ENCODE peak calls at places on chromosomes 7 and 10, in seven cellular contexts. J, M, U, P, H, G and F are unnamed samples. For H3K4me1, the result is how much of the 10 kb centered on the place peaks cover.

GRCh38 chr10:6580279-6581029 is 378 bp upstream of the PRKCQ start:
- DNase-seq in G (no peak), U (peak), P (peak), H (no peak), M (peak), J (peak), F (peak)

GRCh38 chr7:85186521-85187241 is at the start of gene SEMA3D:
- DNase-seq in H (peak), M (peak), P (peak), G (peak), U (no peak), J (no peak), F (no peak)

GRCh38 chr7:121480566-121481335 is 84.6 kb upstream of the FAM3C start:
- DNase-seq in U (no peak), M (no peak), P (no peak), J (no peak), G (no peak), H (no peak), F (no peak)

GRCh38 chr10:69362471-69362954 is 54.2 kb downstream of the TACR2 start:
- DNase-seq in G (peak), M (no peak), U (no peak), J (no peak), H (peak), P (no peak), F (peak)

GRCh38 chr7:25843467-25843866 is 308.5 kb upstream of the NFE2L3 start:
- DNase-seq in G (no peak), M (no peak), H (no peak), U (no peak), J (no peak), P (no peak), F (no peak)

GRCh38 chr7:20786779-20787651 is at the start of gene SP8:
- DNase-seq in P (peak), U (no peak), M (no peak), J (no peak), G (no peak), H (no peak), F (no peak)

GRCh38 chr7:37673523-37673922 is 10.0 kb upstream of the GPR141 start:
- DNase-seq in G (no peak), M (no peak), H (no peak), J (no peak), P (no peak), U (no peak), F (no peak)

GRCh38 chr10:95331596-95332130 is 40.9 kb upstream of the PDLIM1 start:
- DNase-seq in J (no peak), G (no peak), M (no peak), P (no peak), U (no peak), H (no peak), F (no peak)

GRCh38 chr10:48739141-48739540 is 54.5 kb downstream of the WDFY4 start:
- DNase-seq in J (no peak), M (no peak), H (no peak), U (no peak), P (no peak), G (no peak), F (no peak)

GRCh38 chr10:114482480-114482879 is 78.2 kb upstream of the AFAP1L2 start:
- DNase-seq in H (no peak), J (no peak), M (no peak), P (no peak), U (no peak), G (no peak), F (no peak)

GRCh38 chr7:2019693-2020511 is 212.8 kb downstream of the MAD1L1 start:
- DNase-seq in G (no peak), H (peak), M (peak), P (peak), J (peak), U (peak), F (no peak)

GRCh38 chr10:121813211-121813812 is 114.5 kb downstream of the ATE1 start:
- DNase-seq in H (no peak), G (no peak), P (peak), M (no peak), J (no peak), U (no peak), F (no peak)

GRCh38 chr10:2979267-2979660 is 88.1 kb upstream of the PFKP start:
- DNase-seq in G (no peak), M (no peak), J (no peak), U (no peak), H (no peak), P (no peak), F (no peak)

GRCh38 chr7:24573554-24574338 is 494 bp downstream of the PALS2 start:
- DNase-seq in G (peak), U (peak), M (peak), J (peak), P (peak), H (peak), F (peak)

GRCh38 chr7:129531721-129532120 is 29.4 kb downstream of the SMKR1 start:
- DNase-seq in J (no peak), G (no peak), U (no peak), P (no peak), M (peak), H (no peak), F (no peak)

GRCh38 chr7:50771120-50772002 is 11.3 kb downstream of the GRB10 start:
- DNase-seq in H (no peak), J (no peak), U (no peak), M (no peak), G (no peak), P (no peak), F (no peak)

GRCh38 chr10:6542999-6543430 is 37.1 kb downstream of the PRKCQ start:
- DNase-seq in M (no peak), J (no peak), H (no peak), P (no peak), U (peak), G (no peak), F (peak)

GRCh38 chr7:137754076-137754851 is 92.5 kb downstream of the DGKI start:
- DNase-seq in J (no peak), G (no peak), P (no peak), U (no peak), M (no peak), H (no peak), F (no peak)

GRCh38 chr10:130558778-130559177 is 422.6 kb downstream of the GLRX3 start:
- DNase-seq in J (no peak), H (peak), M (no peak), G (no peak), U (no peak), P (no peak), F (no peak)

GRCh38 chr10:21959998-21960397 is 43.5 kb downstream of the DNAJC1 start:
- DNase-seq in M (no peak), G (no peak), J (no peak), P (no peak), H (no peak), U (no peak), F (no peak)

GRCh38 chr7:2433713-2434550 is 30.5 kb downstream of the CHST12 start:
- DNase-seq in H (no peak), P (no peak), U (no peak), G (no peak), M (no peak), J (no peak), F (no peak)

GRCh38 chr10:7417103-7417623 is 6.3 kb upstream of the SFMBT2 start:
- DNase-seq in M (no peak), H (no peak), G (peak), J (no peak), P (peak), U (no peak), F (no peak)

GRCh38 chr10:35396560-35397434 is 60.5 kb downstream of the CCNY start:
- DNase-seq in H (no peak), M (no peak), J (no peak), G (no peak), U (no peak), P (no peak), F (no peak)

GRCh38 chr10:35392482-35393230 is 56.3 kb downstream of the CCNY start:
- DNase-seq in G (no peak), P (no peak), H (no peak), U (no peak), J (no peak), M (no peak), F (no peak)

GRCh38 chr10:35397953-35398352 is 61.6 kb downstream of the CCNY start:
- DNase-seq in G (no peak), J (no peak), P (no peak), H (no peak), M (no peak), U (no peak), F (no peak)

GRCh38 chr10:35394411-35394851 is 58.1 kb downstream of the CCNY start:
- DNase-seq in G (no peak), H (no peak), P (no peak), U (no peak), J (no peak), M (no peak), F (no peak)

GRCh38 chr10:35394934-35395333 is 58.6 kb downstream of the CCNY start:
- DNase-seq in J (no peak), G (peak), P (no peak), H (no peak), U (no peak), M (no peak), F (no peak)
- H3K4me1 ChIP-seq in J (under half), G (under half), P (under half), H (under half), U (under half), M (half or more), F (under half)

GRCh38 chr7:100155553-100156317 is 2.8 kb downstream of the TRAPPC14 start:
- DNase-seq in M (peak), U (no peak), P (no peak), G (no peak), J (no peak), H (no peak), F (no peak)

GRCh38 chr7:100153713-100154519 is 4.6 kb downstream of the TRAPPC14 start:
- DNase-seq in M (no peak), G (no peak), P (no peak), H (no peak), J (no peak), U (no peak), F (no peak)

GRCh38 chr7:100156331-100157068 is 2.0 kb downstream of the TRAPPC14 start:
- DNase-seq in M (peak), J (no peak), H (no peak), U (no peak), G (no peak), P (no peak), F (no peak)

GRCh38 chr7:100152937-100153666 is 4.4 kb downstream of the LAMTOR4 start:
- DNase-seq in M (peak), H (no peak), P (no peak), J (no peak), U (no peak), G (no peak), F (no peak)

DNA sequence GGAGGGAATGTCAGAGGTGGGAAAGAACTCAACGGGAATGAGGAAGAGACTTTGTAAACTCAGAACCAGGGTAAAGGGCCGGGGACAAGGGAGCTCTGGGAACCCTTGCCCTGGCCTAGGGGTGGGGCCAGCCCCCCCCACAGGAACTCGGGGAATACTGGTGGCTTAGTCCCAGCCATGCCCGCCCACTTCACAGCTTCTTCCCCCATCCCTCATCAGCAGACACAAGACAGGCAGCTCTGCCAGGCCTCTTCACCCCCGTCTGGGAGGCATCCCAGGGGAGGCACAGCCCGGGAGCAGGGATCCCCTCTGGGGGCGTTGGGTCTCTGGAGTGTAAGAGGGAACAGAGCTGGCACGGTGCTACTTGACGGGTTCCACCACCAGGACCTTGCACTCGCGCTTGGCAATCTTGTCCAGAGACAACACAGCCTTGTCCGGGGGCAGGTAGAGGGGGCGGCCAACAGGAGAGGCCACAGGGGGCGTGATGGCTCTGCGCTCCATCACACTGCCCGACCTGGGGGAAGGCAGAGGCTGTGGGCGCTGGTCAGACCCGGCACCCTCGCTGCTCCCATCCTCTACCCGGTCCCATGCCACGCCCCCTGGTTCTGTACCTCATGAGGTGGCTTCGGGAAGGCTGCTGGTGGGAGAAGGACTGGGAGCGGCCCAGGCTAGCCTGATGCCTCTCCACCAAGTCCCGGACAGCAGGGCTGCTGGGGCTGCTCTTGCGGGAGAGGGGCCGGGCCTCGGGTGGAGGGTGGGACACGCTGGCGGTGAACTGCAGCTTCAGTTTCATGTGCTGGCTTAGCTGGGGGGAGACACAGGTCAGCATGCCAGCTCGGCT is 3.7 kb downstream of the TRAPPC14 start:
- DNase-seq in G (no peak), H (no peak), P (peak), U (no peak), J (no peak), M (peak), F (no peak)
- H3K4me1 ChIP-seq in G (under half), H (under half), P (under half), U (under half), J (under half), M (half or more), F (under half)

GRCh38 chr10:102780246-102780645 is 36.5 kb downstream of the WBP1L start:
- DNase-seq in H (no peak), P (no peak), M (no peak), G (peak), U (no peak), J (no peak), F (no peak)
- H3K4me1 ChIP-seq in H (under half), P (half or more), M (half or more), G (under half), U (under half), J (under half), F (under half)

GRCh38 chr7:157009170-157009777 is 1.2 kb downstream of the MNX1 start:
- DNase-seq in M (peak), J (no peak), U (no peak), P (no peak), G (no peak), H (no peak), F (no peak)

GRCh38 chr7:157006205-157006747 is 4.2 kb downstream of the MNX1 start:
- DNase-seq in P (no peak), M (peak), J (no peak), G (no peak), H (no peak), U (no peak), F (no peak)

GRCh38 chr7:157006829-157007469 is 3.5 kb downstream of the MNX1 start:
- DNase-seq in H (no peak), J (no peak), G (no peak), M (no peak), P (no peak), U (no peak), F (no peak)

GRCh38 chr7:157008206-157009169 is 2.0 kb downstream of the MNX1 start:
- DNase-seq in J (no peak), U (no peak), G (no peak), P (no peak), H (no peak), M (peak), F (no peak)

DNA sequence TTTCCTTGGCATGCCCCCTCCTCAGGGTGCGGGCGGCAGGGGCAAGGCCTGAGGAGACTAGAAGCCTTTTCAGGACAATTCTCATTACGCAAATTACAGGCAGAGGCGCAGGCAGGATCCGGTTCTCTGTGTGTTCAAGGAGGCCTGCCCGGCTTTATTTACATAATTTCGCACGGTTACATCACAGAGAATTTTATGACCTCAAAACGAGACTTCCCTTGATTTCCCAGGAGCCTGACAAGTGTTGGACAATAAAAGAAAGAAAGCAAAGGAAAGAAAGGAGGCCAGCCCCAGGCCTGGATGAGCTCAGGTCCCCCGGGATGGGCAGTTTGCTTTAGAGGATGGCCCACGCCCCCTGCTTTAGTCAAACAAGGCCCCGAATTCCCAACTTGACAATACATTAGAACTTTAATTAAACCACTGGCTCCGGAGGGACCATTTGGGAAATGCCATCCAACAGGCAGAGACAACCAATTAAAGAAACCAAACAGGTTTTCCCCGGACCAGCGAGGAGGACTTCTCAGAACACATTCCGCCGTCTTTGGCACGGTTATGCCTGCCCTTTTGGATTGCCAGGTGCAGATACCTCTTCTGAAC is 2.9 kb downstream of the MNX1 start:
- DNase-seq in G (no peak), U (no peak), H (no peak), P (no peak), J (no peak), M (no peak), F (no peak)
- H3K4me1 ChIP-seq in G (under half), U (under half), H (under half), P (under half), J (under half), M (half or more), F (under half)

DNA sequence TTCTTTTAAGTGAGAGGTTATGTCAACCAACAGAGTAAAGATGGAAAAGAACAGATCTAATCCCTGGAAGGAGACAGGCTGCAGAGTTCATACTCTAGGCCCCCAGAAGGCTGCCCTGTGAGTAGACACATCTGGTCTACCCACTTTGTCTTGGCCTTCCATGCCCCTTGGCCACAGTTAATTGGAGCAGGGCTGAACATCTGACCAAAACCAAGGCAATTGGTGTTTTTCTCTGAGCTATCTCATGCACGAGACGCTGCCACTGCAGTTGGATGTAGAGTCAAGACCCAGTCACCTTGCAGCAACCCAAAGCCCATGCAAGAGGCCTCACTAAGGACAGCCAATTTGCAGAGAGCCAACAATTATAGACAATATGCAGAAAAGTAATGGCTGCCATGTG is 9.0 kb downstream of the MYOF start:
- DNase-seq in U (no peak), P (no peak), G (no peak), H (no peak), M (no peak), J (no peak), F (no peak)
- H3K4me1 ChIP-seq in U (under half), P (under half), G (half or more), H (under half), M (under half), J (under half), F (under half)